ENCODE peak calls at places on chromosomes 16 and 17, in eight cellular contexts. One of them, this sample, is unnamed.
A peak's percentile ranks its signal among the peaks of the same experiment; 100 is the strongest.

GRCh38 chr16:2278956-2279800 is 11.3 kb upstream of the RNPS1 start:
- DNase-seq in fibroblast of lung: no peak
- DNase-seq in tibial nerve: no peak
- DNase-seq in AG09309: no peak
- DNase-seq in neural progenitor cell: no peak
- DNase-seq in suprapubic skin: no peak
- DNase-seq in epithelial cell of esophagus: no peak
- DNase-seq in choroid plexus epithelial cell: no peak
- DNase-seq in this sample: no peak

GRCh38 chr17:38896373-38896954 is 26.6 kb downstream of the LASP1 start:
- DNase-seq in fibroblast of lung: no peak
- DNase-seq in tibial nerve: no peak
- DNase-seq in AG09309: no peak
- DNase-seq in neural progenitor cell: peak; percentile 89
- DNase-seq in suprapubic skin: no peak
- DNase-seq in epithelial cell of esophagus: no peak
- DNase-seq in choroid plexus epithelial cell: no peak
- DNase-seq in this sample: no peak

GRCh38 chr17:80957461-80957941 is 34.1 kb upstream of the CHMP6 start:
- DNase-seq in fibroblast of lung: no peak
- DNase-seq in tibial nerve: no peak
- DNase-seq in AG09309: no peak
- DNase-seq in neural progenitor cell: no peak
- DNase-seq in suprapubic skin: peak; percentile 56
- DNase-seq in epithelial cell of esophagus: no peak
- DNase-seq in choroid plexus epithelial cell: no peak
- DNase-seq in this sample: no peak

GRCh38 chr17:82944990-82945389 is 105.2 kb upstream of the ZNF750 start:
- DNase-seq in fibroblast of lung: no peak
- DNase-seq in tibial nerve: no peak
- DNase-seq in AG09309: no peak
- DNase-seq in neural progenitor cell: no peak
- DNase-seq in suprapubic skin: no peak
- DNase-seq in epithelial cell of esophagus: no peak
- DNase-seq in choroid plexus epithelial cell: no peak
- DNase-seq in this sample: no peak

GRCh38 chr17:48047113-48047740 is 932 bp upstream of the NFE2L1 start:
- DNase-seq in fibroblast of lung: peak; percentile 22
- DNase-seq in tibial nerve: no peak
- DNase-seq in AG09309: no peak
- DNase-seq in neural progenitor cell: peak; percentile 49
- DNase-seq in suprapubic skin: no peak
- DNase-seq in epithelial cell of esophagus: no peak
- DNase-seq in choroid plexus epithelial cell: no peak
- DNase-seq in this sample: no peak

GRCh38 chr17:17055286-17056166 is 13.3 kb downstream of the MPRIP start:
- DNase-seq in fibroblast of lung: no peak
- DNase-seq in tibial nerve: no peak
- DNase-seq in AG09309: no peak
- DNase-seq in neural progenitor cell: no peak
- DNase-seq in suprapubic skin: peak; percentile 59
- DNase-seq in epithelial cell of esophagus: peak; percentile 50
- DNase-seq in choroid plexus epithelial cell: no peak
- DNase-seq in this sample: no peak

GRCh38 chr17:65027305-65027704 is 29.2 kb downstream of the GNA13 start:
- DNase-seq in fibroblast of lung: peak; percentile 76
- DNase-seq in tibial nerve: no peak
- DNase-seq in AG09309: no peak
- DNase-seq in neural progenitor cell: peak; percentile 27
- DNase-seq in suprapubic skin: no peak
- DNase-seq in epithelial cell of esophagus: peak; percentile 83
- DNase-seq in choroid plexus epithelial cell: peak; percentile 77
- DNase-seq in this sample: peak; percentile 75

GRCh38 chr16:67236551-67237395 is 9.8 kb downstream of the TMEM208 start:
- DNase-seq in fibroblast of lung: peak; percentile 38
- DNase-seq in tibial nerve: no peak
- DNase-seq in AG09309: no peak
- DNase-seq in neural progenitor cell: peak; percentile 59
- DNase-seq in suprapubic skin: peak; percentile 80
- DNase-seq in epithelial cell of esophagus: peak; percentile 79
- DNase-seq in choroid plexus epithelial cell: peak; percentile 60
- DNase-seq in this sample: peak; percentile 67

GRCh38 chr17:15502315-15503112 is 35.1 kb upstream of the CDRT4 start:
- DNase-seq in fibroblast of lung: peak; percentile 91
- DNase-seq in tibial nerve: peak; percentile 94
- DNase-seq in AG09309: peak; percentile 94
- DNase-seq in neural progenitor cell: peak; percentile 91
- DNase-seq in suprapubic skin: peak; percentile 97
- DNase-seq in epithelial cell of esophagus: peak; percentile 64
- DNase-seq in choroid plexus epithelial cell: peak; percentile 85
- DNase-seq in this sample: peak; percentile 91

GRCh38 chr16:23905027-23905426 is 69.2 kb downstream of the PRKCB start:
- DNase-seq in fibroblast of lung: peak; percentile 62
- DNase-seq in tibial nerve: no peak
- DNase-seq in AG09309: peak; percentile 8
- DNase-seq in neural progenitor cell: peak; percentile 83
- DNase-seq in suprapubic skin: no peak
- DNase-seq in epithelial cell of esophagus: peak; percentile 57
- DNase-seq in choroid plexus epithelial cell: peak; percentile 55
- DNase-seq in this sample: peak; percentile 26

GRCh38 chr17:66540131-66540781 is 237.8 kb downstream of the PRKCA start:
- DNase-seq in fibroblast of lung: peak; percentile 95
- DNase-seq in tibial nerve: peak; percentile 38
- DNase-seq in AG09309: no peak
- DNase-seq in neural progenitor cell: peak; percentile 69
- DNase-seq in suprapubic skin: no peak
- DNase-seq in epithelial cell of esophagus: peak; percentile 58
- DNase-seq in choroid plexus epithelial cell: peak; percentile 92
- DNase-seq in this sample: peak; percentile 95

GRCh38 chr16:22092143-22092933 is at the start of gene VWA3A:
- DNase-seq in fibroblast of lung: peak; percentile 51
- DNase-seq in tibial nerve: no peak
- DNase-seq in AG09309: peak; percentile 21
- DNase-seq in neural progenitor cell: peak; percentile 74
- DNase-seq in suprapubic skin: no peak
- DNase-seq in epithelial cell of esophagus: peak; percentile 10
- DNase-seq in choroid plexus epithelial cell: peak; percentile 72
- DNase-seq in this sample: peak; percentile 72

GRCh38 chr17:59754547-59754946 is 47.1 kb downstream of the VMP1 start:
- DNase-seq in fibroblast of lung: peak; percentile 100
- DNase-seq in tibial nerve: no peak
- DNase-seq in AG09309: peak; percentile 93
- DNase-seq in neural progenitor cell: no peak
- DNase-seq in suprapubic skin: no peak
- DNase-seq in epithelial cell of esophagus: peak; percentile 92
- DNase-seq in choroid plexus epithelial cell: peak; percentile 96
- DNase-seq in this sample: peak; percentile 99

GRCh38 chr16:58515871-58516767 is 802 bp downstream of the SETD6 start:
- DNase-seq in fibroblast of lung: no peak
- DNase-seq in tibial nerve: no peak
- DNase-seq in AG09309: no peak
- DNase-seq in neural progenitor cell: peak; percentile 66
- DNase-seq in suprapubic skin: no peak
- DNase-seq in epithelial cell of esophagus: peak; percentile 76
- DNase-seq in choroid plexus epithelial cell: no peak
- DNase-seq in this sample: no peak

GRCh38 chr17:46727572-46728348 is 90.7 kb downstream of the WNT3 start:
- DNase-seq in fibroblast of lung: peak; percentile 95
- DNase-seq in tibial nerve: no peak
- DNase-seq in AG09309: peak; percentile 45
- DNase-seq in neural progenitor cell: no peak
- DNase-seq in suprapubic skin: no peak
- DNase-seq in epithelial cell of esophagus: peak; percentile 88
- DNase-seq in choroid plexus epithelial cell: peak; percentile 79
- DNase-seq in this sample: peak; percentile 75

GRCh38 chr17:82212331-82213250 is at the start of gene CCDC57:
- DNase-seq in fibroblast of lung: peak; percentile 72
- DNase-seq in tibial nerve: peak; percentile 52
- DNase-seq in AG09309: no peak
- DNase-seq in neural progenitor cell: peak; percentile 92
- DNase-seq in suprapubic skin: peak; percentile 87
- DNase-seq in epithelial cell of esophagus: peak; percentile 74
- DNase-seq in choroid plexus epithelial cell: peak; percentile 79
- DNase-seq in this sample: peak; percentile 68

GRCh38 chr17:44083250-44083849 is 12.8 kb downstream of the G6PC3 start:
- DNase-seq in fibroblast of lung: no peak
- DNase-seq in tibial nerve: no peak
- DNase-seq in AG09309: no peak
- DNase-seq in neural progenitor cell: no peak
- DNase-seq in suprapubic skin: no peak
- DNase-seq in epithelial cell of esophagus: peak; percentile 49
- DNase-seq in choroid plexus epithelial cell: no peak
- DNase-seq in this sample: no peak

GRCh38 chr17:71192039-71192555 is 928.7 kb upstream of the SOX9 start:
- DNase-seq in fibroblast of lung: no peak
- DNase-seq in tibial nerve: no peak
- DNase-seq in AG09309: no peak
- DNase-seq in neural progenitor cell: no peak
- DNase-seq in suprapubic skin: no peak
- DNase-seq in epithelial cell of esophagus: no peak
- DNase-seq in choroid plexus epithelial cell: no peak
- DNase-seq in this sample: no peak

GRCh38 chr17:64032081-64032480 is 11.6 kb upstream of the ICAM2 start:
- DNase-seq in fibroblast of lung: peak; percentile 12
- DNase-seq in tibial nerve: no peak
- DNase-seq in AG09309: no peak
- DNase-seq in neural progenitor cell: no peak
- DNase-seq in suprapubic skin: peak; percentile 29
- DNase-seq in epithelial cell of esophagus: peak; percentile 74
- DNase-seq in choroid plexus epithelial cell: no peak
- DNase-seq in this sample: no peak

GRCh38 chr16:66720766-66721165 is 24.2 kb upstream of the CMTM4 start:
- DNase-seq in fibroblast of lung: peak; percentile 30
- DNase-seq in tibial nerve: no peak
- DNase-seq in AG09309: no peak
- DNase-seq in neural progenitor cell: no peak
- DNase-seq in suprapubic skin: no peak
- DNase-seq in epithelial cell of esophagus: no peak
- DNase-seq in choroid plexus epithelial cell: no peak
- DNase-seq in this sample: no peak

GRCh38 chr17:50062323-50063243 is 6.7 kb downstream of the ITGA3 start:
- DNase-seq in fibroblast of lung: peak; percentile 89
- DNase-seq in tibial nerve: no peak
- DNase-seq in AG09309: peak; percentile 61
- DNase-seq in neural progenitor cell: no peak
- DNase-seq in suprapubic skin: peak; percentile 84
- DNase-seq in epithelial cell of esophagus: peak; percentile 100
- DNase-seq in choroid plexus epithelial cell: peak; percentile 66
- DNase-seq in this sample: peak; percentile 79

GRCh38 chr17:81966343-81967243 is 5.6 kb upstream of the NOTUM start:
- DNase-seq in fibroblast of lung: no peak
- DNase-seq in tibial nerve: no peak
- DNase-seq in AG09309: no peak
- DNase-seq in neural progenitor cell: peak; percentile 80
- DNase-seq in suprapubic skin: no peak
- DNase-seq in epithelial cell of esophagus: no peak
- DNase-seq in choroid plexus epithelial cell: peak; percentile 26
- DNase-seq in this sample: no peak

DNA sequence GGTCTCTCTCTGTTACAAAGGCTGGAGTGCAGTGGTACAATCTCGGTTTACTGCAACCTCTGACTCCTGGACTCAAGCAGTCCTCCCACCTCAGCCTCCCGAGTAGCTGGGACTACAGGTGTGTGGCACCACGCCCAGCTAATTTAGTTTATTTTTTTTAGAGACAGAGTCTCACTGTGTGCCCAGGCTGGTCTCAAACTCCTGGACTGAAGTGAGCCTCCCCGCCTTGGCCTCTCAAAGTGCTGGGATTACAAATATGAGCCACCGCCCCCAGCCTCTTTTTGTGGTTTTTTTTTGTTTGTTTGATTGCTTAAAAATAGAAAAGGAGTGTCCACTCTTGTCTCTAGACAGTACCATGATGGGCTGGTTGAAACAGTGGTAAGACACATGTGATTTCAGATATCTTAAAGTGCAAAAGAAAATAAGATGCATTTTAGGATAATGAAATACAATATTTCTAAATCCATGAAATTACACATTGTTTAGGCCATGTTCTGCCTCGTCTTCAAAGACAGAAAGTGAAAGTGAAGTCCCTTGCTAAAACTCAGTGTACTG is 27.4 kb downstream of the KIAA0513 start:
- DNase-seq in fibroblast of lung: no peak
- DNase-seq in tibial nerve: no peak
- DNase-seq in AG09309: no peak
- DNase-seq in neural progenitor cell: no peak
- DNase-seq in suprapubic skin: no peak
- DNase-seq in epithelial cell of esophagus: no peak
- DNase-seq in choroid plexus epithelial cell: no peak
- DNase-seq in this sample: peak; percentile 59
- H3K4me3 ChIP-seq in fibroblast of lung: peak overlapping the region; percentile 32
- H3K4me3 ChIP-seq in tibial nerve: no peak overlapping the region
- H3K4me3 ChIP-seq in AG09309: no peak overlapping the region
- H3K4me3 ChIP-seq in neural progenitor cell: no peak overlapping the region
- H3K4me3 ChIP-seq in suprapubic skin: peak overlapping the region; percentile 21
- H3K4me3 ChIP-seq in epithelial cell of esophagus: no peak overlapping the region
- H3K4me3 ChIP-seq in choroid plexus epithelial cell: peak overlapping the region; percentile 50
- H3K4me3 ChIP-seq in this sample: peak overlapping the region; percentile 19

GRCh38 chr17:55845385-55845784 is 94.5 kb downstream of the PCTP start:
- DNase-seq in fibroblast of lung: peak; percentile 27
- DNase-seq in tibial nerve: peak; percentile 52
- DNase-seq in AG09309: no peak
- DNase-seq in neural progenitor cell: peak; percentile 84
- DNase-seq in suprapubic skin: peak; percentile 70
- DNase-seq in epithelial cell of esophagus: peak; percentile 11
- DNase-seq in choroid plexus epithelial cell: peak; percentile 47
- DNase-seq in this sample: peak; percentile 35
- TF ChIP-seq CTCF in fibroblast of lung: peak; percentile 64
- TF ChIP-seq CTCF in tibial nerve: peak; percentile 51
- TF ChIP-seq CTCF in AG09309: peak; percentile 55
- TF ChIP-seq CTCF in neural progenitor cell: peak; percentile 84
- TF ChIP-seq CTCF in suprapubic skin: no peak
- TF ChIP-seq CTCF in epithelial cell of esophagus: no peak
- TF ChIP-seq CTCF in choroid plexus epithelial cell: peak; percentile 73
- TF ChIP-seq CTCF in this sample: peak; percentile 74

DNA sequence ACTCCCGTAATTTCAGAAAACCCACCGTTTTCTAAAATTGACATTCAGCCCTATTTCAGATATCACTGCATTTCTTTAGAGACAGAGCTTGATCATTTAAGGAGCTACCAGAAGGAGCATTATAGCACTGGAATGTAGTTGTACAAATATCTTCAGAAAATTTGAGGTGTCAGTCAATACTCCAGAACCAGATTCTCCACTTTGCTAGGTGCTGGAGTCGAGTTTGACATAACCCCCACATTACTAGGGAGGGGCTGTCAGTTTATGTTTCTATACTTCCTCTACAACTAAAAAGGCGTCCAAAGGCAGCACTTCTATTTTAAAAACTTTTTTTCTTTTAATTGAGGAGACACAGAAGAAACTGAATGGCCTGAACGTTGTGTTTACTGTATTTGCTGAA is 899 bp upstream of the KIAA0513 start:
- DNase-seq in fibroblast of lung: no peak
- DNase-seq in tibial nerve: no peak
- DNase-seq in AG09309: no peak
- DNase-seq in neural progenitor cell: no peak
- DNase-seq in suprapubic skin: no peak
- DNase-seq in epithelial cell of esophagus: peak; percentile 31
- DNase-seq in choroid plexus epithelial cell: no peak
- DNase-seq in this sample: no peak
- H3K4me3 ChIP-seq in fibroblast of lung: peak overlapping the region; percentile 84
- H3K4me3 ChIP-seq in tibial nerve: peak overlapping the region; percentile 99
- H3K4me3 ChIP-seq in AG09309: peak overlapping the region; percentile 74
- H3K4me3 ChIP-seq in neural progenitor cell: peak overlapping the region; percentile 80
- H3K4me3 ChIP-seq in suprapubic skin: peak overlapping the region; percentile 76
- H3K4me3 ChIP-seq in epithelial cell of esophagus: peak overlapping the region; percentile 89
- H3K4me3 ChIP-seq in choroid plexus epithelial cell: peak overlapping the region; percentile 69
- H3K4me3 ChIP-seq in this sample: peak overlapping the region; percentile 71

GRCh38 chr17:42855048-42855596 is 4.1 kb downstream of the AOC3 start:
- DNase-seq in fibroblast of lung: no peak
- DNase-seq in tibial nerve: no peak
- DNase-seq in AG09309: no peak
- DNase-seq in neural progenitor cell: no peak
- DNase-seq in suprapubic skin: peak; percentile 34
- DNase-seq in epithelial cell of esophagus: no peak
- DNase-seq in choroid plexus epithelial cell: no peak
- DNase-seq in this sample: no peak
- TF ChIP-seq CTCF in fibroblast of lung: no peak
- TF ChIP-seq CTCF in tibial nerve: no peak
- TF ChIP-seq CTCF in AG09309: no peak
- TF ChIP-seq CTCF in neural progenitor cell: no peak
- TF ChIP-seq CTCF in suprapubic skin: no peak
- TF ChIP-seq CTCF in epithelial cell of esophagus: no peak
- TF ChIP-seq CTCF in choroid plexus epithelial cell: no peak
- TF ChIP-seq CTCF in this sample: no peak